ENCODE peak calls at places on chromosomes 12 and 14, in six cellular contexts. X, L, J, P, T and Q are unnamed samples. For H3K36me3, the result is how much of the 10 kb centered on the place peaks cover.

GRCh38 chr14:87430810-87431209 is 562.2 kb downstream of the GALC start:
- DNase-seq in X (no peak), L (peak), J (peak), P (no peak), T (no peak), Q (no peak)

GRCh38 chr14:104277416-104278213 is 139.2 kb downstream of the KIF26A start:
- DNase-seq in X (no peak), L (no peak), J (no peak), P (peak), T (no peak), Q (no peak)

GRCh38 chr12:106130474-106131113 is 8.2 kb downstream of the NUAK1 start:
- DNase-seq in X (no peak), L (no peak), J (no peak), P (no peak), T (no peak), Q (no peak)

GRCh38 chr14:67514650-67515385 is 18.3 kb upstream of the PLEKHH1 start:
- DNase-seq in X (peak), L (peak), J (no peak), P (peak), T (peak), Q (no peak)

GRCh38 chr12:63845726-63846125 is 1.2 kb downstream of the SRGAP1 start:
- DNase-seq in X (peak), L (peak), J (no peak), P (no peak), T (no peak), Q (no peak)

GRCh38 chr12:117360551-117361311 is 695 bp downstream of the NOS1 start:
- DNase-seq in X (no peak), L (no peak), J (no peak), P (no peak), T (no peak), Q (no peak)

GRCh38 chr14:57362356-57362755 is 28.0 kb upstream of the NAA30 start:
- DNase-seq in X (no peak), L (peak), J (no peak), P (no peak), T (no peak), Q (no peak)

GRCh38 chr12:6461401-6462233 is 8.9 kb downstream of the VAMP1 start:
- DNase-seq in X (no peak), L (no peak), J (no peak), P (peak), T (peak), Q (no peak)

GRCh38 chr14:106883218-106883692 is 1356.9 kb downstream of the TMEM121 start:
- DNase-seq in X (peak), L (no peak), J (no peak), P (peak), T (peak), Q (no peak)

GRCh38 chr12:87820524-87821194 is 208.5 kb downstream of the C12orf50 start:
- DNase-seq in X (no peak), L (peak), J (no peak), P (no peak), T (no peak), Q (no peak)

GRCh38 chr12:13368971-13369370 is 172.4 kb downstream of the EMP1 start:
- DNase-seq in X (peak), L (no peak), J (no peak), P (no peak), T (no peak), Q (no peak)

GRCh38 chr14:90757452-90757851 is 58.8 kb downstream of the TTC7B start:
- DNase-seq in X (no peak), L (no peak), J (no peak), P (no peak), T (no peak), Q (no peak)

GRCh38 chr12:29241821-29242591 is 92.9 kb downstream of the FAR2 start:
- DNase-seq in X (no peak), L (peak), J (peak), P (peak), T (peak), Q (no peak)

GRCh38 chr14:59727073-59727661 is 143.4 kb downstream of the RTN1 start:
- DNase-seq in X (no peak), L (no peak), J (no peak), P (no peak), T (peak), Q (no peak)

GRCh38 chr12:8146416-8146771 is 10.4 kb upstream of the ZNF705A start:
- DNase-seq in X (no peak), L (no peak), J (no peak), P (no peak), T (no peak), Q (no peak)

GRCh38 chr14:72608391-72609204 is 285.3 kb downstream of the DPF3 start:
- DNase-seq in X (no peak), L (peak), J (peak), P (no peak), T (no peak), Q (no peak)

GRCh38 chr12:88643685-88644084 is 63.4 kb upstream of the KITLG start:
- DNase-seq in X (no peak), L (no peak), J (no peak), P (no peak), T (no peak), Q (no peak)

GRCh38 chr14:101917413-101918124 is 46.8 kb upstream of the DYNC1H1 start:
- DNase-seq in X (no peak), L (no peak), J (no peak), P (no peak), T (no peak), Q (no peak)

GRCh38 chr12:58458093-58458492 is 462.2 kb downstream of the LRIG3 start:
- DNase-seq in X (no peak), L (peak), J (no peak), P (no peak), T (no peak), Q (no peak)

GRCh38 chr12:124761876-124762275 is 101.8 kb downstream of the SCARB1 start:
- DNase-seq in X (no peak), L (peak), J (no peak), P (peak), T (no peak), Q (no peak)

GRCh38 chr12:113818833-113819232 is 147.3 kb downstream of the RBM19 start:
- DNase-seq in X (peak), L (no peak), J (no peak), P (no peak), T (no peak), Q (peak)

GRCh38 chr12:6771091-6771495 is 1.2 kb upstream of the LAG3 start:
- DNase-seq in X (no peak), L (no peak), J (no peak), P (no peak), T (no peak), Q (no peak)

GRCh38 chr12:44459569-44459968 is 416.5 kb downstream of the NELL2 start:
- DNase-seq in X (no peak), L (no peak), J (no peak), P (no peak), T (no peak), Q (no peak)

GRCh38 chr14:41830679-41831078 is 224.0 kb downstream of the LRFN5 start:
- DNase-seq in X (no peak), L (peak), J (no peak), P (no peak), T (no peak), Q (no peak)

GRCh38 chr12:4276524-4277204 is 3.1 kb downstream of the CCND2 start:
- DNase-seq in X (peak), L (peak), J (peak), P (peak), T (peak), Q (no peak)
- H3K36me3 ChIP-seq in X (under half), L (under half), J (under half), P (under half), T (under half), Q (under half)

DNA sequence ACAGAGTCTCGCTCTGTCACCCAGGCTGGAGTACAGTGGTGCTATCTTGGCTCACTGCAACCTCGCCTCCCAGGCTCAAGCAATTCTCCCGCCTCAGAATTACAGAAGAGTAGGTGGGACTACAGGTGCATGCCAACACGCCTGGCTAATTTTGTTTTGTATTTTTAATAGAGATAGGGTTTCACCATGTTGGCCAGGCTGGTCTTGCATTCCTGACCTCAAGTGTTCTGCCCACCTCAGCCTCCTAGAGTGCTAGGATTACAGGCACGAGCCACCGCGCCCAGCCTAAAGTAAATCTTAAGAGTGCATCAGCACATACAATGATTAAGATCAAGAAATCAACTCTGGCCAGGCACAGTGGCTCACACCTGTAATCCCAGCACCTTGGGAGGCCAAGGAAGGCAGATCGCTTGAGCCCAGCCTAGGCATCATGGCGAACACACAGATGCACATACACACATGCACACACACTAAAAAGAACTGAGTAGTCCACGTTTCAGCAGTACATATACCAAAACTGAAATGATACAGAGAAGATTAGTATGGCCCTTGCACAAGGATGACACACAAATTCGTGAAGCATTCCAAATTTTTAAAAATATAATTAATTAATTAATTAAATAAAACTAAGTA is 65.0 kb downstream of the HECTD1 start:
- DNase-seq in X (no peak), L (no peak), J (no peak), P (no peak), T (no peak), Q (no peak)
- H3K36me3 ChIP-seq in X (half or more), L (under half), J (under half), P (under half), T (under half), Q (under half)

GRCh38 chr14:64454671-64455070 is 10.6 kb upstream of the AKAP5 start:
- DNase-seq in X (no peak), L (no peak), J (no peak), P (no peak), T (no peak), Q (no peak)
- H3K36me3 ChIP-seq in X (half or more), L (under half), J (under half), P (under half), T (under half), Q (under half)

GRCh38 chr12:121893901-121894540 is 5.4 kb downstream of the PSMD9 start:
- DNase-seq in X (peak), L (peak), J (no peak), P (no peak), T (no peak), Q (no peak)
- H3K36me3 ChIP-seq in X (under half), L (under half), J (under half), P (under half), T (under half), Q (under half)

GRCh38 chr12:128803788-128804187 is 20.0 kb downstream of the SLC15A4 start:
- DNase-seq in X (no peak), L (peak), J (no peak), P (peak), T (no peak), Q (no peak)

GRCh38 chr12:128801879-128802391 is 21.8 kb downstream of the SLC15A4 start:
- DNase-seq in X (no peak), L (peak), J (no peak), P (no peak), T (no peak), Q (no peak)

GRCh38 chr12:128802756-128803155 is 21.0 kb downstream of the SLC15A4 start:
- DNase-seq in X (no peak), L (no peak), J (no peak), P (no peak), T (no peak), Q (no peak)

GRCh38 chr12:128798543-128799341 is 25.0 kb downstream of the SLC15A4 start:
- DNase-seq in X (no peak), L (no peak), J (no peak), P (no peak), T (no peak), Q (no peak)

GRCh38 chr12:128800606-128801005 is 23.2 kb downstream of the SLC15A4 start:
- DNase-seq in X (no peak), L (peak), J (no peak), P (no peak), T (no peak), Q (no peak)
- H3K36me3 ChIP-seq in X (under half), L (under half), J (under half), P (under half), T (under half), Q (under half)

GRCh38 chr12:131784909-131785762 is 43.1 kb upstream of the MMP17 start:
- DNase-seq in X (peak), L (peak), J (no peak), P (no peak), T (no peak), Q (no peak)
- H3K36me3 ChIP-seq in X (half or more), L (under half), J (under half), P (under half), T (under half), Q (under half)

DNA sequence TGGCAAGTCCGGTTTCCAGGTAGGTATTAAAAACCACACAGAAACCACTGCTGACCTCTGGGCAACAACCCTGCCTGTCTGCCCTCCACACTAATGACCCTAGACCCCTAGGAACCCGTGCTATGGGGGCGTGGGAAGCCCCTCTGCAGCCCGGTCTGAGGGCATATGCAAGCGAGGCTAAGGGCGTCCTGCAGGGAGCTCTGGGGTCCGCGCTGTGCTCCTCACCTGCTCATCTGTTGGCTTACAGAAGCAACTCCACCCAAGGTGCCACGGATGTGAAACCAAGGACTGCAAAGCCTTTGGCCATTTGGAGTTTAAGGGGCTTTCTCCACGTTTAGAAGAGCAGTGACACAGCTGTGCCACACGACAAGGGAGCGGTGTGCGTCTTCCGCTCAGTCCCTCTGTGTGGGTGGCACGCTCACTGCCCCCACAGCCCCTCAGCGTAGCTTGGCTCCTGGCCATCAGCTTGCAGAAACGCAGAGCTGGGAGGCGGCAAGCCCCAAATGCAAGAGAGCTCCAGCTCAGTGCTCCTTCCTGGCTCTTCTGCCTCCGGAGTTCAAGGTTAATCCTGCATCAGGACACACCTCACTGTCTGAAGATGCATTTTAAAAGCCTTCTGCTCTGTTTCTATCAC is 18.4 kb downstream of the AMN start:
- DNase-seq in X (no peak), L (no peak), J (no peak), P (no peak), T (no peak), Q (no peak)
- H3K36me3 ChIP-seq in X (under half), L (under half), J (under half), P (under half), T (under half), Q (under half)

DNA sequence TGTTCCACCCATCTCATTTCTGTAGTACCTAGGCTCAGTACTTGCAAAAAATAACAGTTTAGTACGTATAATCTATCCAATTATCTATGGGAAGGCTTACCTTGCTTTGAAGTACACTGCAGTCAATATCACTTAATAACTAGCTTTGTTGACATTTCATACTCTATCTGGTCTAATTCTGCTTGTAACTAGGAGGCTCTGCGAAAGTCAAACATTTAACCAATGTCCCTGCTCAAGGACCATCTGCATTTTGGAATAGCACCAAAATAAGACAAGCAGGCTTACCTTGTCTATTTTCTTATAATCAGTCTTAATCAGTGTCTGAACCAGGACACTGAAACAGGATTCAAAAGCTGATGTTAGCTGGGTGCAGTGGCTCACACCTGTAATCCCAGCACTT is 39.9 kb downstream of the SLC25A47 start:
- DNase-seq in X (no peak), L (no peak), J (no peak), P (no peak), T (no peak), Q (no peak)
- H3K36me3 ChIP-seq in X (half or more), L (under half), J (under half), P (under half), T (under half), Q (under half)